ENCODE peak calls at places on chromosomes 4 and X, in ten cellular contexts. O is ascending aorta, Y is AG04450, D is tibial nerve, A is sigmoid colon, W is fibroblast of mammary gland, E is OCI-LY7, M is left lung, J is IMR-90, I is coronary artery. T is an unnamed sample.

GRCh38 chr4:153274967-153275366 is 69.5 kb upstream of the MND1 start:
- DNase-seq in W (no peak), D (no peak), Y (no peak), E (no peak), M (no peak), O (no peak), J (no peak), I (no peak), A (no peak), T (no peak)

GRCh38 chr4:147052361-147052760 is 106.7 kb upstream of the TTC29 start:
- DNase-seq in I (no peak), A (no peak), W (no peak), M (no peak), J (no peak), Y (no peak), E (no peak), O (no peak), D (no peak), T (no peak)

GRCh38 chr4:152166567-152166966 is 369.3 kb downstream of the FBXW7 start:
- DNase-seq in Y (no peak), E (no peak), A (no peak), O (no peak), W (peak; percentile 25), M (no peak), I (no peak), J (no peak), D (no peak), T (no peak)

GRCh38 chr4:48704091-48704802 is 75.8 kb downstream of the FRYL start:
- DNase-seq in I (no peak), Y (no peak), D (no peak), E (no peak), A (no peak), J (no peak), W (no peak), O (no peak), M (no peak), T (no peak)

GRCh38 chrX:39212456-39212855 is 411.2 kb downstream of the MID1IP1 start:
- DNase-seq in I (no peak), M (no peak), W (no peak), O (no peak), J (no peak), D (no peak), E (no peak), Y (no peak), A (no peak), T (no peak)

GRCh38 chrX:51954592-51954991 is 61.2 kb downstream of the MAGED1 start:
- DNase-seq in J (no peak), D (no peak), M (no peak), A (no peak), O (no peak), I (no peak), E (no peak), Y (no peak), W (no peak), T (no peak)

GRCh38 chrX:123219916-123220315 is 35.8 kb downstream of the GRIA3 start:
- DNase-seq in W (peak; percentile 1), I (no peak), M (no peak), Y (no peak), J (no peak), D (no peak), E (no peak), A (no peak), O (no peak), T (no peak)

GRCh38 chrX:154446430-154446829 is 2.5 kb downstream of the FAM50A start:
- DNase-seq in O (no peak), W (no peak), A (no peak), Y (no peak), E (no peak), M (no peak), J (no peak), I (no peak), D (no peak), T (no peak)

GRCh38 chrX:54479471-54480122 is 16.4 kb downstream of the FGD1 start:
- DNase-seq in M (no peak), O (no peak), W (no peak), A (no peak), I (no peak), D (no peak), J (no peak), Y (no peak), E (peak; percentile 82), T (no peak)

GRCh38 chr4:90922174-90922573 is 795.0 kb downstream of the CCSER1 start:
- DNase-seq in M (no peak), D (no peak), Y (no peak), A (no peak), O (no peak), J (no peak), W (no peak), I (no peak), E (no peak), T (no peak)

GRCh38 chr4:105058177-105058812 is 88.4 kb upstream of the TET2 start:
- DNase-seq in W (peak; percentile 49), A (no peak), D (no peak), I (no peak), O (no peak), Y (peak; percentile 24), E (no peak), M (no peak), J (peak; percentile 75), T (no peak)

GRCh38 chrX:149453911-149454820 is 50.9 kb downstream of the IDS start:
- DNase-seq in I (no peak), J (no peak), O (no peak), A (no peak), M (no peak), W (peak; percentile 53), Y (no peak), E (no peak), D (no peak), T (no peak)

GRCh38 chr4:141652161-141652778 is 15.9 kb downstream of the IL15 start:
- DNase-seq in D (no peak), E (no peak), M (no peak), J (peak; percentile 93), Y (peak; percentile 61), W (peak; percentile 33), I (no peak), O (no peak), A (no peak), T (no peak)

GRCh38 chrX:68133181-68133580 is 300.1 kb downstream of the OPHN1 start:
- DNase-seq in O (no peak), A (no peak), D (no peak), I (no peak), W (no peak), Y (no peak), M (no peak), E (no peak), J (no peak), T (no peak)

GRCh38 chr4:108130955-108131354 is 37.8 kb downstream of the LEF1 start:
- DNase-seq in E (no peak), I (no peak), W (no peak), A (no peak), D (no peak), M (no peak), Y (no peak), O (no peak), J (no peak), T (no peak)
- TF ChIP-seq CTCF in E (peak; percentile 62), I (no peak), W (peak; percentile 2), A (no peak), D (no peak), M (no peak), Y (no peak), O (no peak), J (no peak), T (peak; percentile 13)

GRCh38 chrX:118205421-118205820 is 88.8 kb upstream of the KLHL13 start:
- DNase-seq in W (no peak), D (no peak), I (no peak), Y (no peak), A (no peak), E (no peak), J (no peak), M (no peak), O (no peak), T (no peak)

GRCh38 chrX:118199997-118200396 is 83.4 kb upstream of the KLHL13 start:
- DNase-seq in D (no peak), W (no peak), I (no peak), O (no peak), M (no peak), J (no peak), A (no peak), Y (no peak), E (no peak), T (no peak)

GRCh38 chrX:118208476-118208875 is 91.9 kb upstream of the KLHL13 start:
- DNase-seq in A (no peak), E (no peak), O (no peak), I (no peak), J (no peak), W (no peak), M (no peak), D (no peak), Y (no peak), T (no peak)

GRCh38 chrX:118207831-118208453 is 91.3 kb upstream of the KLHL13 start:
- DNase-seq in J (no peak), W (no peak), D (no peak), E (no peak), M (no peak), O (no peak), I (no peak), Y (no peak), A (no peak), T (no peak)

GRCh38 chrX:118205996-118206395 is 89.4 kb upstream of the KLHL13 start:
- DNase-seq in J (no peak), W (no peak), I (no peak), A (no peak), E (no peak), M (no peak), D (no peak), Y (no peak), O (no peak), T (no peak)
- H3K4me3 ChIP-seq in J (no peak overlapping the region), W (no peak overlapping the region), I (no peak overlapping the region), A (no peak overlapping the region), E (no peak overlapping the region), M (no peak overlapping the region), D (no peak overlapping the region), Y (no peak overlapping the region), O (no peak overlapping the region), T (no peak overlapping the region)

GRCh38 chr4:42306221-42307109 is 90.8 kb upstream of the SHISA3 start:
- DNase-seq in O (no peak), I (no peak), A (peak; percentile 66), J (no peak), E (no peak), W (peak; percentile 48), D (no peak), M (no peak), Y (no peak), T (no peak)

GRCh38 chr4:42302348-42302747 is 94.9 kb upstream of the SHISA3 start:
- DNase-seq in W (peak; percentile 18), J (peak; percentile 9), O (no peak), D (no peak), A (no peak), I (no peak), M (no peak), E (peak; percentile 42), Y (no peak), T (no peak)
- TF ChIP-seq CTCF in W (peak; percentile 27), J (peak; percentile 17), O (no peak), D (no peak), A (no peak), I (no peak), M (peak; percentile 18), E (peak; percentile 65), Y (peak; percentile 32), T (peak; percentile 31)

DNA sequence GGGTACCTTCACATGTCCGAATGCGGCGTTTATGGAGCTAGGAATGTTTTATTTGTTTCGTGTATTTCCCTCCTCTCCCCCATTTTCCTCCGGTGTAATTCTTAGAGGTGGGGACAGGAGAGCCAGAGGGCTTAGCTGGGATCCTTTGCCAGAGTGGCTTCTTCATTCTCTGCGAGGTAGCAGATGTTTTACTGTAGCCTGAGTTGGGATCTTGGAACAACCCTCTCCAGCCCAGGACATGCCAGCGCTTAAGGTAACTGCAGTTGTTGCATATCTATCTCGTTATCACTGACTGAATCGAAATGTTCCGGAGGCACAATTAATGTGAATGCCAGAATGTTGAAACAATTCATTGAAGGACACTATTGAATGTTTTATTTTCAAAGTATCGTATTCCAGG is 59.0 kb upstream of the DYNLT3 start:
- DNase-seq in M (no peak), I (no peak), D (no peak), W (no peak), Y (no peak), O (no peak), J (no peak), A (no peak), E (no peak), T (no peak)
- H3K4me3 ChIP-seq in M (no peak overlapping the region), I (no peak overlapping the region), D (no peak overlapping the region), W (no peak overlapping the region), Y (peak overlapping the region; percentile 54), O (peak overlapping the region; percentile 50), J (no peak overlapping the region), A (no peak overlapping the region), E (no peak overlapping the region), T (no peak overlapping the region)

T was measured in RWPE2.